ENCODE peak calls at places on chromosomes 7 and 10, in eight cellular contexts. L, H, S, Y, Q, C, J and K are unnamed samples.

GRCh38 chr10:94108200-94108599 is 114.5 kb downstream of the PLCE1 start:
- DNase-seq in Q (peak; percentile 58), S (no peak), H (no peak), Y (no peak), L (no peak), C (no peak), J (no peak), K (no peak)

GRCh38 chr7:40493609-40494041 is 358.8 kb downstream of the SUGCT start:
- DNase-seq in H (no peak), S (no peak), C (no peak), Y (no peak), L (no peak), Q (no peak), J (no peak), K (no peak)

GRCh38 chr7:117112640-117113039 is 159.3 kb downstream of the ST7 start:
- DNase-seq in Y (no peak), C (no peak), J (no peak), S (no peak), H (no peak), L (no peak), Q (no peak), K (no peak)

GRCh38 chr10:77374189-77374656 is 263.4 kb downstream of the KCNMA1 start:
- DNase-seq in Q (peak; percentile 21), J (no peak), S (no peak), L (no peak), H (no peak), Y (no peak), C (no peak), K (no peak)

GRCh38 chr10:80985105-80985504 is 447.4 kb downstream of the SH2D4B start:
- DNase-seq in J (no peak), Q (no peak), C (no peak), H (no peak), S (no peak), L (no peak), Y (no peak), K (no peak)

GRCh38 chr7:116249969-116250553 is 39.7 kb downstream of the TES start:
- DNase-seq in J (no peak), L (no peak), Y (no peak), C (no peak), Q (peak; percentile 32), S (no peak), H (no peak), K (peak; percentile 53)

GRCh38 chr10:59805043-59805442 is 51.8 kb upstream of the MRLN start:
- DNase-seq in L (no peak), Y (no peak), C (no peak), J (no peak), S (no peak), Q (no peak), H (peak; percentile 40), K (peak; percentile 51)

GRCh38 chr10:45379891-45380540 is 6.0 kb downstream of the ALOX5 start:
- DNase-seq in Q (peak; percentile 3), C (peak; percentile 57), S (peak; percentile 52), H (peak; percentile 65), Y (peak; percentile 46), J (no peak), L (no peak), K (no peak)

GRCh38 chr10:30751678-30752331 is 122.3 kb upstream of the LYZL2 start:
- DNase-seq in S (peak; percentile 88), C (peak; percentile 88), J (no peak), L (peak; percentile 45), H (peak; percentile 36), Q (peak; percentile 77), Y (no peak), K (peak; percentile 83)

GRCh38 chr10:44939691-44940401 is 19.8 kb upstream of the RASSF4 start:
- DNase-seq in Q (no peak), S (no peak), Y (no peak), J (no peak), L (no peak), H (peak; percentile 14), C (no peak), K (no peak)

GRCh38 chr7:117041007-117041406 is 87.7 kb downstream of the ST7 start:
- DNase-seq in Q (peak; percentile 15), H (no peak), C (no peak), L (no peak), Y (no peak), J (no peak), S (no peak), K (no peak)

GRCh38 chr7:69049341-69049740 is 548.9 kb upstream of the AUTS2 start:
- DNase-seq in H (no peak), J (no peak), Q (no peak), S (no peak), Y (no peak), L (no peak), C (no peak), K (no peak)

GRCh38 chr7:116330961-116331360 is 120.6 kb downstream of the TES start:
- DNase-seq in S (no peak), Q (no peak), L (no peak), C (no peak), H (no peak), J (no peak), Y (no peak), K (no peak)

GRCh38 chr10:49539320-49539885 is 482 bp upstream of the ERCC6 start:
- DNase-seq in C (peak; percentile 62), L (peak; percentile 2), J (peak; percentile 7), H (peak; percentile 19), S (peak; percentile 56), Y (no peak), Q (peak; percentile 21), K (peak; percentile 59)

GRCh38 chr7:105890290-105890997 is 14.0 kb upstream of the ATXN7L1 start:
- DNase-seq in Y (peak; percentile 70), J (no peak), Q (no peak), L (peak; percentile 46), S (no peak), H (no peak), C (no peak), K (no peak)

GRCh38 chr10:109972372-109973001 is 35.3 kb upstream of the ADD3 start:
- DNase-seq in H (no peak), S (no peak), Q (no peak), C (no peak), J (no peak), Y (no peak), L (no peak), K (no peak)

GRCh38 chr7:158631574-158632195 is 44.1 kb upstream of the PTPRN2 start:
- DNase-seq in S (no peak), H (no peak), L (no peak), Q (no peak), J (no peak), C (no peak), Y (no peak), K (no peak)